ENCODE peak calls at places on chromosomes 12 and 14, in six cellular contexts. F, B, H, I, K and C are unnamed samples.

GRCh38 chr12:24584032-24584675 is 364.7 kb downstream of the BCAT1 start:
- DNase-seq in B (no peak), F (no peak), I (no peak), K (no peak), H (no peak), C (peak)

GRCh38 chr14:50599700-50600444 is 39.9 kb downstream of the ATL1 start:
- DNase-seq in H (peak), K (no peak), B (no peak), F (peak), I (peak), C (no peak)

GRCh38 chr14:62289471-62289870 is 527.3 kb downstream of the SNAPC1 start:
- DNase-seq in H (peak), K (no peak), I (no peak), B (no peak), F (peak), C (no peak)

GRCh38 chr14:52852810-52853521 is 61.6 kb upstream of the GNPNAT1 start:
- DNase-seq in I (no peak), B (no peak), K (no peak), F (peak), H (peak), C (no peak)

GRCh38 chr12:50246873-50247612 is 36.3 kb downstream of the LIMA1 start:
- DNase-seq in B (no peak), I (no peak), F (peak), H (peak), K (peak), C (no peak)

GRCh38 chr14:65791551-65791981 is 379.0 kb downstream of the FUT8 start:
- DNase-seq in B (no peak), I (no peak), H (no peak), F (peak), K (no peak), C (no peak)

GRCh38 chr12:56084958-56085543 is 5.1 kb downstream of the ERBB3 start:
- DNase-seq in F (no peak), I (no peak), B (no peak), K (no peak), H (no peak), C (peak)

GRCh38 chr12:95601626-95602025 is 50.4 kb upstream of the USP44 start:
- DNase-seq in I (no peak), K (no peak), B (no peak), F (peak), H (peak), C (no peak)

GRCh38 chr12:87728936-87729593 is 300.1 kb downstream of the C12orf50 start:
- DNase-seq in H (no peak), K (no peak), B (no peak), I (no peak), F (peak), C (no peak)

GRCh38 chr12:84272324-84272723 is 640.3 kb downstream of the SLC6A15 start:
- DNase-seq in F (no peak), K (no peak), I (no peak), H (no peak), B (no peak), C (no peak)

GRCh38 chr12:110578522-110579238 is 4.4 kb downstream of the PPTC7 start:
- DNase-seq in I (no peak), H (no peak), F (no peak), B (no peak), K (no peak), C (no peak)

GRCh38 chr12:110574044-110574443 is 9.1 kb downstream of the PPTC7 start:
- DNase-seq in B (no peak), F (no peak), K (no peak), I (no peak), H (no peak), C (no peak)

GRCh38 chr12:110576504-110576903 is 6.6 kb downstream of the PPTC7 start:
- DNase-seq in F (no peak), K (no peak), H (no peak), I (no peak), B (no peak), C (no peak)

GRCh38 chr12:110577717-110578521 is 5.2 kb downstream of the PPTC7 start:
- DNase-seq in F (peak), B (no peak), I (no peak), K (peak), H (peak), C (no peak)

GRCh38 chr12:110575326-110575725 is 7.8 kb downstream of the PPTC7 start:
- DNase-seq in B (no peak), K (no peak), H (no peak), I (no peak), F (no peak), C (no peak)
- H3K14ac ChIP-seq in B (no peak), K (no peak), H (no peak), I (no peak), F (no peak), C (no peak)

GRCh38 chr12:93469386-93469785 is 2.1 kb downstream of the MRPL42 start:
- DNase-seq in H (no peak), B (no peak), F (no peak), I (no peak), K (no peak), C (no peak)

GRCh38 chr12:93467351-93468007 is at the start of gene MRPL42:
- DNase-seq in K (peak), F (peak), I (peak), H (peak), B (peak), C (peak)

GRCh38 chr12:93461503-93461902 is 5.8 kb upstream of the MRPL42 start:
- DNase-seq in F (no peak), I (no peak), B (no peak), K (peak), H (peak), C (no peak)

GRCh38 chr12:93468008-93468371 is 676 bp downstream of the MRPL42 start:
- DNase-seq in F (no peak), K (no peak), H (no peak), I (no peak), B (no peak), C (no peak)

GRCh38 chr12:93466625-93467350 is 526 bp upstream of the MRPL42 start:
- DNase-seq in I (no peak), H (no peak), F (no peak), B (no peak), K (no peak), C (no peak)
- H3K27ac ChIP-seq in I (no peak), H (no peak), F (no peak), B (no peak), K (no peak), C (no peak)

GRCh38 chr12:68539615-68539952 is 71.1 kb upstream of the RAP1B start:
- DNase-seq in K (no peak), I (no peak), H (no peak), B (no peak), F (no peak), C (no peak)
- H3K18ac ChIP-seq in K (no peak), I (no peak), H (no peak), B (no peak), F (no peak), C (no peak)

DNA sequence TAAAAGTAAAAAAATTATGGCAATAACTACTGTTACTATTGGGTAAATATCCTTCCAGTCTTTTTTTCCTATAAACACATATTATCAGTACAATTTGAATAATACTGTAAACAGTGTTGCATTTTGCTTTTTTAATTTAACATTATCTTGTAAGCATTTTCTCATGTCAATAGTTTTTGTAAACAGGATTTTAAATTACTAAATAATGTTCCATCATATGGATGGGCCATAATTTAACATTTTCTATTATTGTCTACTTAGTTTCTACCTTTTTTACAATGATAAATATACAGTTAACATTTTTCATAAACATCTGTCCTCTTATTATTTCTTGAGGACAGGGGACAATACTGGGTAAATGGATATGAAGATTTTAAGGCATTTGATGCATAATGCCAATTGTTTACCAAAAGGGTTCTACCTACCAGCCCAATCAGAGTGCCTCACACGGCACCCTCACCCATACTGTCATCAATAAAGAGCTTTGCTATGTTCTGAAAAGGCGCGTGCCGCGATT is 759 bp upstream of the ACVR1B start:
- DNase-seq in F (no peak), K (no peak), B (no peak), I (no peak), H (no peak), C (no peak)
- H3K14ac ChIP-seq in F (peak), K (no peak), B (no peak), I (no peak), H (peak), C (no peak)

GRCh38 chr14:51846631-51847488 is 13.6 kb upstream of the GNG2 start:
- DNase-seq in K (peak), H (peak), F (peak), B (peak), I (peak), C (peak)

GRCh38 chr14:51848120-51848519 is 12.3 kb upstream of the GNG2 start:
- DNase-seq in I (no peak), K (no peak), F (no peak), H (no peak), B (no peak), C (no peak)

GRCh38 chr14:51845811-51846210 is 14.6 kb upstream of the GNG2 start:
- DNase-seq in F (no peak), I (no peak), B (no peak), K (no peak), H (peak), C (no peak)

GRCh38 chr14:51849095-51849494 is 11.3 kb upstream of the GNG2 start:
- DNase-seq in K (no peak), I (no peak), F (peak), B (no peak), H (peak), C (no peak)

GRCh38 chr14:51847489-51847796 is 13.0 kb upstream of the GNG2 start:
- DNase-seq in F (no peak), I (no peak), H (no peak), B (no peak), K (no peak), C (no peak)
- H3K27ac ChIP-seq in F (no peak), I (peak), H (no peak), B (peak), K (no peak), C (no peak)